ENCODE peak calls at places on chromosomes 2 and 18, in five cellular contexts. I, S, K, L and O are unnamed samples.
A peak's percentile ranks its signal among the peaks of the same experiment; 100 is the strongest.

GRCh38 chr2:214069254-214069653 is 341.6 kb upstream of the VWC2L start:
- DNase-seq in I (no peak), S (no peak), K (no peak), L (peak; percentile 49), O (peak; percentile 95)

GRCh38 chr18:46378864-46379207 is 274.7 kb downstream of the HAUS1 start:
- DNase-seq in I (no peak), S (no peak), K (no peak), L (no peak), O (no peak)

GRCh38 chr18:42157420-42157819 is 202.4 kb downstream of the PIK3C3 start:
- DNase-seq in I (no peak), S (no peak), K (no peak), L (no peak), O (no peak)

GRCh38 chr2:31922542-31923408 is 88.0 kb downstream of the MEMO1 start:
- DNase-seq in I (no peak), S (no peak), K (no peak), L (no peak), O (no peak)

GRCh38 chr2:102141915-102142828 is at the start of gene IL1R1:
- DNase-seq in I (peak; percentile 56), S (peak; percentile 74), K (peak; percentile 57), L (peak; percentile 89), O (peak; percentile 75)

GRCh38 chr18:12904012-12904516 is 20.0 kb upstream of the PTPN2 start:
- DNase-seq in I (no peak), S (no peak), K (no peak), L (peak; percentile 21), O (peak; percentile 82)

GRCh38 chr2:23530909-23531276 is 145.9 kb downstream of the KLHL29 start:
- DNase-seq in I (no peak), S (no peak), K (no peak), L (no peak), O (no peak)

GRCh38 chr18:70671889-70672551 is 383.2 kb downstream of the SOCS6 start:
- DNase-seq in I (no peak), S (no peak), K (no peak), L (no peak), O (no peak)

GRCh38 chr2:58671675-58672074 is 430.6 kb upstream of the FANCL start:
- DNase-seq in I (no peak), S (no peak), K (no peak), L (no peak), O (no peak)

GRCh38 chr2:66682476-66682875 is 247.6 kb downstream of the MEIS1 start:
- DNase-seq in I (no peak), S (no peak), K (no peak), L (no peak), O (no peak)

GRCh38 chr18:68429809-68430208 is 285.1 kb downstream of the TMX3 start:
- DNase-seq in I (no peak), S (no peak), K (no peak), L (no peak), O (peak; percentile 41)

GRCh38 chr2:19043893-19044292 is 314.5 kb downstream of the OSR1 start:
- DNase-seq in I (no peak), S (no peak), K (no peak), L (no peak), O (no peak)

GRCh38 chr2:83196225-83196624 is 1262.9 kb downstream of the SUCLG1 start:
- DNase-seq in I (no peak), S (no peak), K (no peak), L (no peak), O (peak; percentile 34)

GRCh38 chr2:120012771-120013568 is at the start of gene EPB41L5:
- DNase-seq in I (peak; percentile 96), S (peak; percentile 92), K (peak; percentile 96), L (peak; percentile 84), O (peak; percentile 95)

GRCh38 chr2:131542438-131543384 is 15.0 kb downstream of the CCDC74A start:
- DNase-seq in I (no peak), S (no peak), K (no peak), L (no peak), O (no peak)

GRCh38 chr2:74583504-74583903 is 29.0 kb downstream of the DOK1 start:
- DNase-seq in I (peak; percentile 27), S (no peak), K (no peak), L (no peak), O (peak; percentile 80)

GRCh38 chr18:3283908-3284307 is 22.0 kb downstream of the MYL12B start:
- DNase-seq in I (no peak), S (no peak), K (no peak), L (no peak), O (no peak)

GRCh38 chr2:70328921-70329561 is 27.2 kb upstream of the FAM136A start:
- DNase-seq in I (no peak), S (no peak), K (peak; percentile 59), L (peak; percentile 83), O (no peak)

GRCh38 chr2:229738024-229738625 is 23.8 kb upstream of the DNER start:
- DNase-seq in I (no peak), S (no peak), K (no peak), L (no peak), O (no peak)

GRCh38 chr2:36988008-36988407 is 21.7 kb upstream of the STRN start:
- DNase-seq in I (no peak), S (no peak), K (no peak), L (no peak), O (no peak)

GRCh38 chr2:167681646-167682045 is 565.7 kb downstream of the STK39 start:
- DNase-seq in I (no peak), S (no peak), K (no peak), L (no peak), O (no peak)

GRCh38 chr18:76448262-76449109 is 46.6 kb downstream of the ZNF516 start:
- DNase-seq in I (no peak), S (no peak), K (no peak), L (no peak), O (peak; percentile 5)

GRCh38 chr2:144217853-144218633 is 301.9 kb downstream of the ZEB2 start:
- DNase-seq in I (no peak), S (no peak), K (no peak), L (no peak), O (no peak)

GRCh38 chr2:26864646-26865045 is 16.7 kb downstream of the DPYSL5 start:
- DNase-seq in I (no peak), S (no peak), K (no peak), L (no peak), O (no peak)

GRCh38 chr2:234792566-234792965 is 159.3 kb upstream of the SH3BP4 start:
- DNase-seq in I (peak; percentile 21), S (peak; percentile 57), K (no peak), L (no peak), O (peak; percentile 91)

GRCh38 chr2:219041252-219041651 is at the start of gene CFAP65:
- DNase-seq in I (peak; percentile 42), S (peak; percentile 86), K (peak; percentile 71), L (no peak), O (peak; percentile 50)

GRCh38 chr2:8539743-8540551 is 141.9 kb upstream of the ID2 start:
- DNase-seq in I (no peak), S (no peak), K (peak; percentile 65), L (peak; percentile 98), O (peak; percentile 15)

GRCh38 chr2:38943784-38944183 is 54.1 kb downstream of the ARHGEF33 start:
- DNase-seq in I (no peak), S (no peak), K (no peak), L (no peak), O (no peak)

GRCh38 chr18:76751538-76751890 is 70.8 kb upstream of the ZNF236 start:
- DNase-seq in I (no peak), S (no peak), K (no peak), L (no peak), O (no peak)

GRCh38 chr2:85083092-85083491 is 50.1 kb upstream of the TCF7L1 start:
- DNase-seq in I (no peak), S (no peak), K (no peak), L (no peak), O (no peak)
- H2AFZ ChIP-seq in I (no peak overlapping the region), S (no peak overlapping the region), K (no peak overlapping the region), L (no peak overlapping the region), O (no peak overlapping the region)

GRCh38 chr2:11563784-11564666 is 30.2 kb downstream of the GREB1 start:
- DNase-seq in I (no peak), S (no peak), K (no peak), L (no peak), O (no peak)
- H2BK12ac ChIP-seq in I (no peak overlapping the region), S (no peak overlapping the region), K (no peak overlapping the region), L (no peak overlapping the region), O (peak overlapping the region; percentile 68)

DNA sequence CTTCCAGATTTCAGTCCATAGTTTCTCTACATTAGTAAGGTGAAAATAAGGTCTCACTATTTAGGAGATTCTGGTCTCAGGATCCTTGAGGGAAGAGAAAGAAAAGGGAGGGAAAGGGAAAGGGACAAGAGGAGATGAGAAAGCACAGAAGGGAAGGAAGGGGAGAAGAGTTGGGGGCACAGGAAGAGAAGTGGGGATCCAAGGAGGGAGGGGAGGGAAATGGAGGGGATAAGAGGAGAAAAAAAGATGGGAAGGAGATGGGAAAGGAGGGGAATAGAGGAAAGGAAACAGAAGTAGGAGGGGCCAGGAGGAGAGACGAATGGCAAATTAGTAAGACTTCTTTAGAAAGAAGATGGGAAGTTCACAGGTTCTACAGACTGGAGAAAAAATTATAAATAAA is 39.2 kb upstream of the SPTBN1 start:
- DNase-seq in I (no peak), S (no peak), K (no peak), L (no peak), O (no peak)
- H2AFZ ChIP-seq in I (peak overlapping the region; percentile 75), S (no peak overlapping the region), K (no peak overlapping the region), L (no peak overlapping the region), O (no peak overlapping the region)

DNA sequence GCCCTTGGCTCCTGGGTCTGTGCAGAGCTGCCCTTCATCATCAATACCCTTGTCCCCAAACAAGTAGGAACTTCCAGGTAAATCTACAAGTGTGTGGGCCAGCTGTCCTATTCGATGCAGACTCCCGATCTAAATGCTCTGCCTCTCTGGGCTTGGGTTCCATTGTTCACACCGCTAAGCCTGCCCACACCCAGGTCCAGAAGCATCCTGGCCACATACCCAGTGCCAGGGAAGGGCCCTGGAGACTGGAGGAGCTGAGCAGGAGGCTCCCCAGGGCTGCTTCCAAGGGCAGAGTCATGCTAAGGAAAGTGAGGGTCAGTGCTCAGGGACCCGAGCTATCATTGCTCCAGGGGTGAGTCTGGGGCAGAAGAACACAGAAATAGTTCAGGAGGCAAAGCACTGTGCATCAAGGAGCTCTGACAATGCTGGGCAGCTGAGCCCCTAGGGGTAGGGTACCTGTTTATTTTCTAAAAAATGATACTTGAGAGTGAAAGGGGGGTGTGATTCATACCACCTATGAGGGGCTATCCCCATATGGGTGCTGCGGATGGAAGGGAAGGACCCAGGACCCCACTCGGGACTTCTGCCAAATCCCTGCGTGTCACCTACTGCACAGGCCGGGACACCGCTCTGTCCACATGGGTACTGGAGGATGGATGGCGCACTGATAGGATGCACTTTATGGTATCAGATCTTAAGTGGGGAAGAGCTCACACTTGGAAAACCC is 25.8 kb upstream of the TWIST2 start:
- DNase-seq in I (no peak), S (no peak), K (no peak), L (no peak), O (no peak)
- H2BK12ac ChIP-seq in I (no peak overlapping the region), S (no peak overlapping the region), K (no peak overlapping the region), L (no peak overlapping the region), O (no peak overlapping the region)

GRCh38 chr2:123051136-123051535 is 974.0 kb upstream of the CNTNAP5 start:
- DNase-seq in I (no peak), S (no peak), K (no peak), L (no peak), O (no peak)
- H2AFZ ChIP-seq in I (peak overlapping the region; percentile 36), S (peak overlapping the region; percentile 28), K (no peak overlapping the region), L (no peak overlapping the region), O (no peak overlapping the region)

DNA sequence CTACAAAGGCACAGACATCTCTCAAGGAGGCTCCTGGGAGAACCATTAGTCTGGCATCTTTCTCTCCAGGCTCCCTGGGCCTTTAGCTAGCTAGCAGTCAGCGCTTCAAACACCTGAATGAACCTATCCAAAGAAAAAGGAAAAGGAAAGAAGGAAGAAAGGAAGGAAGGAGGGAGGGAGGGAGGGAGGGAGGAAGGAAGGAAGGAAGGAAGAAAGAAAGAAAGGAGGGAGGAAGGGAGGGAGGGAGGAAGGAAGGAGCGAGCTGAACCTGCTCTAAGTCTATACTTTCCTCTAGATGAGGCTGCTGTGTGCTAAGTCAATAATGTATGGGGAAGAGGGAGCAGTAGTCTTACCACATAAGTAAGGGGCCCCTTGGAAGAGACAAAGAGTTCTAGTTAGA is 5.1 kb upstream of the BCL11A start:
- DNase-seq in I (no peak), S (no peak), K (no peak), L (no peak), O (no peak)
- H2BK12ac ChIP-seq in I (no peak overlapping the region), S (peak overlapping the region; percentile 31), K (no peak overlapping the region), L (no peak overlapping the region), O (no peak overlapping the region)